ENCODE peak calls at places on chromosomes 13 and 19, in six cellular contexts. One of them, this sample, is unnamed. For H3K79me1, the result is how much of the 10 kb centered on the place peaks cover.

GRCh38 chr13:26880741-26881140 is 120.2 kb upstream of the GPR12 start:
- DNase-seq in mesendoderm: no peak
- DNase-seq in IMR-90: peak
- DNase-seq in H9: no peak
- DNase-seq in mesenchymal stem cell: no peak
- DNase-seq in trophoblast cell: no peak
- DNase-seq in this sample: no peak

GRCh38 chr13:20241593-20241992 is 9.5 kb upstream of the GJB6 start:
- DNase-seq in mesendoderm: no peak
- DNase-seq in IMR-90: no peak
- DNase-seq in H9: no peak
- DNase-seq in mesenchymal stem cell: no peak
- DNase-seq in trophoblast cell: no peak
- DNase-seq in this sample: no peak

GRCh38 chr13:107799001-107799400 is 416.3 kb downstream of the LIG4 start:
- DNase-seq in mesendoderm: peak
- DNase-seq in IMR-90: peak
- DNase-seq in H9: no peak
- DNase-seq in mesenchymal stem cell: no peak
- DNase-seq in trophoblast cell: no peak
- DNase-seq in this sample: no peak

GRCh38 chr13:73210218-73210883 is 151.5 kb downstream of the KLF5 start:
- DNase-seq in mesendoderm: no peak
- DNase-seq in IMR-90: no peak
- DNase-seq in H9: no peak
- DNase-seq in mesenchymal stem cell: no peak
- DNase-seq in trophoblast cell: peak
- DNase-seq in this sample: no peak

GRCh38 chr13:49624207-49624606 is 4.1 kb upstream of the ARL11 start:
- DNase-seq in mesendoderm: no peak
- DNase-seq in IMR-90: no peak
- DNase-seq in H9: no peak
- DNase-seq in mesenchymal stem cell: no peak
- DNase-seq in trophoblast cell: no peak
- DNase-seq in this sample: no peak

GRCh38 chr13:67076378-67076777 is 153.8 kb downstream of the PCDH9 start:
- DNase-seq in mesendoderm: no peak
- DNase-seq in IMR-90: peak
- DNase-seq in H9: no peak
- DNase-seq in mesenchymal stem cell: no peak
- DNase-seq in trophoblast cell: no peak
- DNase-seq in this sample: no peak

GRCh38 chr13:42561752-42562467 is 12.0 kb upstream of the TNFSF11 start:
- DNase-seq in mesendoderm: no peak
- DNase-seq in IMR-90: no peak
- DNase-seq in H9: no peak
- DNase-seq in mesenchymal stem cell: peak
- DNase-seq in trophoblast cell: no peak
- DNase-seq in this sample: no peak

GRCh38 chr19:38209671-38210457 is 14.2 kb downstream of the DPF1 start:
- DNase-seq in mesendoderm: peak
- DNase-seq in IMR-90: peak
- DNase-seq in H9: peak
- DNase-seq in mesenchymal stem cell: peak
- DNase-seq in trophoblast cell: no peak
- DNase-seq in this sample: peak

GRCh38 chr13:77563110-77563509 is 27.6 kb downstream of the SCEL start:
- DNase-seq in mesendoderm: no peak
- DNase-seq in IMR-90: peak
- DNase-seq in H9: no peak
- DNase-seq in mesenchymal stem cell: peak
- DNase-seq in trophoblast cell: no peak
- DNase-seq in this sample: no peak

GRCh38 chr19:57002765-57003164 is 117.0 kb upstream of the USP29 start:
- DNase-seq in mesendoderm: no peak
- DNase-seq in IMR-90: no peak
- DNase-seq in H9: no peak
- DNase-seq in mesenchymal stem cell: no peak
- DNase-seq in trophoblast cell: no peak
- DNase-seq in this sample: no peak

GRCh38 chr19:16591803-16592556 is 19.8 kb upstream of the SLC35E1 start:
- DNase-seq in mesendoderm: no peak
- DNase-seq in IMR-90: peak
- DNase-seq in H9: no peak
- DNase-seq in mesenchymal stem cell: no peak
- DNase-seq in trophoblast cell: no peak
- DNase-seq in this sample: no peak
- H3K79me1 ChIP-seq in mesendoderm: half or more
- H3K79me1 ChIP-seq in IMR-90: under half
- H3K79me1 ChIP-seq in H9: under half
- H3K79me1 ChIP-seq in mesenchymal stem cell: under half
- H3K79me1 ChIP-seq in trophoblast cell: under half
- H3K79me1 ChIP-seq in this sample: under half

GRCh38 chr13:96500953-96501352 is 411.0 kb downstream of the HS6ST3 start:
- DNase-seq in mesendoderm: no peak
- DNase-seq in IMR-90: no peak
- DNase-seq in H9: no peak
- DNase-seq in mesenchymal stem cell: no peak
- DNase-seq in trophoblast cell: no peak
- DNase-seq in this sample: no peak
- H3K79me1 ChIP-seq in mesendoderm: under half
- H3K79me1 ChIP-seq in IMR-90: under half
- H3K79me1 ChIP-seq in H9: under half
- H3K79me1 ChIP-seq in mesenchymal stem cell: under half
- H3K79me1 ChIP-seq in trophoblast cell: under half
- H3K79me1 ChIP-seq in this sample: under half

GRCh38 chr19:45104658-45105384 is 11.8 kb downstream of the PPP1R37 start:
- DNase-seq in mesendoderm: no peak
- DNase-seq in IMR-90: no peak
- DNase-seq in H9: no peak
- DNase-seq in mesenchymal stem cell: no peak
- DNase-seq in trophoblast cell: no peak
- DNase-seq in this sample: no peak
- H3K79me1 ChIP-seq in mesendoderm: half or more
- H3K79me1 ChIP-seq in IMR-90: under half
- H3K79me1 ChIP-seq in H9: under half
- H3K79me1 ChIP-seq in mesenchymal stem cell: under half
- H3K79me1 ChIP-seq in trophoblast cell: under half
- H3K79me1 ChIP-seq in this sample: under half

DNA sequence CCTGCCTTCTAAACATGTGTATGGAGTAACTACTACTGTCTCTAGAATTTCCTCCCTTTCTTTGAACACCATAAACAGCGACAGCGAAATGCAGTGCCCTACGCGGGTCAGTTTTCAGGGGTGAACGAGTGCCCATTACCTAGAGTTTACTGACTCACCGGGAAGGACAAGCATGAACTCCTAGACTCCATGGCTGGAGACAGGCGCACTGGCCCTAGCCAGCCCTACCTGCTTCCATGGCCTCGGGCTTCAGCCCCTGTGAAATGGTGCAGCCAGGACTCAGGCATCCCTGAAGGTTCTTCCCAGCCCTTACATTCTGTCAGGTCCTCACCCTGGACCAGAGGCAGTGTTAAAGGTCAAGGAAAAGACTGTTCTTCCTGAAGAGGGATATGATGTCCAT is 8.5 kb downstream of the RANBP3 start:
- DNase-seq in mesendoderm: no peak
- DNase-seq in IMR-90: no peak
- DNase-seq in H9: no peak
- DNase-seq in mesenchymal stem cell: no peak
- DNase-seq in trophoblast cell: no peak
- DNase-seq in this sample: no peak
- H3K79me1 ChIP-seq in mesendoderm: half or more
- H3K79me1 ChIP-seq in IMR-90: under half
- H3K79me1 ChIP-seq in H9: under half
- H3K79me1 ChIP-seq in mesenchymal stem cell: under half
- H3K79me1 ChIP-seq in trophoblast cell: under half
- H3K79me1 ChIP-seq in this sample: under half

GRCh38 chr13:110179116-110179857 is 127.7 kb downstream of the COL4A1 start:
- DNase-seq in mesendoderm: peak
- DNase-seq in IMR-90: no peak
- DNase-seq in H9: no peak
- DNase-seq in mesenchymal stem cell: no peak
- DNase-seq in trophoblast cell: no peak
- DNase-seq in this sample: no peak

GRCh38 chr13:110177790-110178189 is 129.2 kb downstream of the COL4A1 start:
- DNase-seq in mesendoderm: no peak
- DNase-seq in IMR-90: no peak
- DNase-seq in H9: no peak
- DNase-seq in mesenchymal stem cell: no peak
- DNase-seq in trophoblast cell: no peak
- DNase-seq in this sample: no peak

GRCh38 chr13:110179858-110180156 is 127.2 kb downstream of the COL4A1 start:
- DNase-seq in mesendoderm: no peak
- DNase-seq in IMR-90: no peak
- DNase-seq in H9: no peak
- DNase-seq in mesenchymal stem cell: no peak
- DNase-seq in trophoblast cell: no peak
- DNase-seq in this sample: no peak

GRCh38 chr13:110173247-110173818 is 133.6 kb downstream of the COL4A1 start:
- DNase-seq in mesendoderm: peak
- DNase-seq in IMR-90: peak
- DNase-seq in H9: no peak
- DNase-seq in mesenchymal stem cell: peak
- DNase-seq in trophoblast cell: no peak
- DNase-seq in this sample: no peak

DNA sequence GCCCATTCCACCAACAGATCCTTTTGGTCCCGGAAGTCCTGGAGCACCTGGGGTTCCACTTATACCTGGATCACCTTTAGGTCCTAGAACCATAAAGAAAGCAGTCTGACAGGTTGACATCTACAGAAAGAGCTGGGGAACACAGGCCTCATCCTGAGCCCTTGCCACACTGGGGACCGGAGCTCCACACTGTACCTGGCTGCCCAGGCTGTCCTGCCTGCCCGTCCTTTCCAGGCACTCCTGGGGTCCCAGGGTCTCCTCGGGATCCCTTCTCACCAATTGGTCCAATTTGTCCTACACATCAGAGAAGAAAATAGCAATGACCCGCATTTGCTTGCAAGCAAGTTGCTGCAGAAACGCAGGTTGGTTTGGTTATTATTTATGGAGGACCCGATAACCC is 130.5 kb downstream of the COL4A1 start:
- DNase-seq in mesendoderm: no peak
- DNase-seq in IMR-90: no peak
- DNase-seq in H9: no peak
- DNase-seq in mesenchymal stem cell: no peak
- DNase-seq in trophoblast cell: no peak
- DNase-seq in this sample: no peak
- H3K79me1 ChIP-seq in mesendoderm: under half
- H3K79me1 ChIP-seq in IMR-90: under half
- H3K79me1 ChIP-seq in H9: under half
- H3K79me1 ChIP-seq in mesenchymal stem cell: under half
- H3K79me1 ChIP-seq in trophoblast cell: under half
- H3K79me1 ChIP-seq in this sample: under half

GRCh38 chr19:5967994-5968430 is 9.9 kb downstream of the RANBP3 start:
- DNase-seq in mesendoderm: peak
- DNase-seq in IMR-90: peak
- DNase-seq in H9: peak
- DNase-seq in mesenchymal stem cell: peak
- DNase-seq in trophoblast cell: peak
- DNase-seq in this sample: peak

GRCh38 chr19:5966941-5967340 is 11.0 kb downstream of the RANBP3 start:
- DNase-seq in mesendoderm: no peak
- DNase-seq in IMR-90: no peak
- DNase-seq in H9: no peak
- DNase-seq in mesenchymal stem cell: no peak
- DNase-seq in trophoblast cell: no peak
- DNase-seq in this sample: no peak

GRCh38 chr19:5966215-5966614 is 11.7 kb downstream of the RANBP3 start:
- DNase-seq in mesendoderm: no peak
- DNase-seq in IMR-90: peak
- DNase-seq in H9: no peak
- DNase-seq in mesenchymal stem cell: peak
- DNase-seq in trophoblast cell: peak
- DNase-seq in this sample: no peak

GRCh38 chr19:5967571-5967970 is 10.4 kb downstream of the RANBP3 start:
- DNase-seq in mesendoderm: no peak
- DNase-seq in IMR-90: no peak
- DNase-seq in H9: no peak
- DNase-seq in mesenchymal stem cell: no peak
- DNase-seq in trophoblast cell: no peak
- DNase-seq in this sample: no peak

DNA sequence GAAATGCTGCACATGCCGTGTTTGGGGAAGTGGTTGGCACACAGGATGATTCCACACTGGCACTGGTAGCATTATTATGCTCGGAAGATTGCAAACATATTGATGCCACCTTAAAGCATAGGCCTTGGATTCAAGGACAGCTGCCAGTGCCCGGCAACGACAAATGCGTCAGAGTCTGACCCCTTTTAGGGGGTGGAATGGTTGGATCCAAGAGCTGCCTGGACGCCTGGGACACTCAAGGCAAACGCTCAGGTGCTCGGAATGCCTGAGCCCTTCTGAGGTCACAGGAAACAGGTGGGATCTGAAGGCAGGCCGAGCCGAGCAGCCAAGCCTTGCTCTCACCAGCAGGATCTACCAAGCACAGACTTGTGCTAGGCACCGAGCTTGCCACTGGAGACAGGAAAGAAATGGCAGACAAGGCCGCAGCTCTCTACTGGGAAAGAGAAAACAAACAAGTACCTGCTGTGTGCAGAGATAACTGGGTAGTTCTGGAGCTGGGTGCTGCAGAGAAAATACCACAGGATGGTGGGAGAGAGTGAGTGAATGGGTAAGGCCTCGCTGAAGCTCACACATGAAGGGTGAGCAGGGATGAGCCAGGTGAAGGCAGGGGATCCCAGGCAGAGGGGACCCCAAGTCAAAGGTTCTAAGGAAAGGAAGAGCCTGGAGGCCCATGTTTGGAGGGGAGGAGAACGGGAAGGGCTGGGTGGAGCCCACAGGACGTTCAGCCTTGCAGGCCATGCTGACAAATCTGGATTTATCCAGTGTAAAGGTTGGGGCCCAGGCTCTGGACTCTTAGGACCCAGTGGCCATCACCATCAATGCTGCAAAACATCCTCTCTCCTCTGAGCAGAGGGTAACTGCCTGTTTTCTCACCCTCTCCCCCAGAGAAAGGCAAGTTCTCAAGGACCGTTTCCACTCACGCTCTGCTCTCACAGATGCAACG is 9.2 kb downstream of the RANBP3 start:
- DNase-seq in mesendoderm: peak
- DNase-seq in IMR-90: no peak
- DNase-seq in H9: peak
- DNase-seq in mesenchymal stem cell: no peak
- DNase-seq in trophoblast cell: no peak
- DNase-seq in this sample: no peak
- H3K79me1 ChIP-seq in mesendoderm: half or more
- H3K79me1 ChIP-seq in IMR-90: under half
- H3K79me1 ChIP-seq in H9: under half
- H3K79me1 ChIP-seq in mesenchymal stem cell: under half
- H3K79me1 ChIP-seq in trophoblast cell: under half
- H3K79me1 ChIP-seq in this sample: under half

GRCh38 chr19:45097776-45098520 is 5.0 kb downstream of the PPP1R37 start:
- DNase-seq in mesendoderm: peak
- DNase-seq in IMR-90: peak
- DNase-seq in H9: no peak
- DNase-seq in mesenchymal stem cell: peak
- DNase-seq in trophoblast cell: peak
- DNase-seq in this sample: no peak
- H3K79me1 ChIP-seq in mesendoderm: half or more
- H3K79me1 ChIP-seq in IMR-90: under half
- H3K79me1 ChIP-seq in H9: under half
- H3K79me1 ChIP-seq in mesenchymal stem cell: under half
- H3K79me1 ChIP-seq in trophoblast cell: under half
- H3K79me1 ChIP-seq in this sample: under half